ENCODE peak calls at places on chromosomes 4 and X, in four cellular contexts. One of them, this sample, is unnamed.

GRCh38 chrX:115260330-115260729 is 26.4 kb upstream of the LRCH2 start:
- DNase-seq in astrocyte of the spinal cord: peak; percentile 10
- DNase-seq in heart left ventricle: no peak
- DNase-seq in progenitor cell of endocrine pancreas: no peak
- DNase-seq in this sample: no peak

GRCh38 chr4:8846046-8846720 is 25.5 kb downstream of the HMX1 start:
- DNase-seq in progenitor cell of endocrine pancreas: no peak
- DNase-seq in astrocyte of the spinal cord: no peak
- DNase-seq in heart left ventricle: no peak
- DNase-seq in this sample: no peak

GRCh38 chrX:153494541-153495361 is at the start of gene BGN:
- DNase-seq in heart left ventricle: peak; percentile 73
- DNase-seq in astrocyte of the spinal cord: peak; percentile 65
- DNase-seq in progenitor cell of endocrine pancreas: no peak
- DNase-seq in this sample: peak; percentile 76

GRCh38 chr4:74117024-74117534 is 18.1 kb upstream of the CXCL2 start:
- DNase-seq in heart left ventricle: peak; percentile 76
- DNase-seq in progenitor cell of endocrine pancreas: no peak
- DNase-seq in astrocyte of the spinal cord: peak; percentile 98
- DNase-seq in this sample: peak; percentile 76

GRCh38 chr4:173801876-173802713 is 272.1 kb upstream of the HAND2 start:
- DNase-seq in heart left ventricle: no peak
- DNase-seq in progenitor cell of endocrine pancreas: no peak
- DNase-seq in astrocyte of the spinal cord: no peak
- DNase-seq in this sample: no peak

GRCh38 chrX:129771266-129771995 is 8.3 kb upstream of the SASH3 start:
- DNase-seq in astrocyte of the spinal cord: no peak
- DNase-seq in progenitor cell of endocrine pancreas: no peak
- DNase-seq in heart left ventricle: no peak
- DNase-seq in this sample: no peak

GRCh38 chr4:165077034-165077578 is 23.4 kb downstream of the TRIM75 start:
- DNase-seq in progenitor cell of endocrine pancreas: no peak
- DNase-seq in heart left ventricle: no peak
- DNase-seq in astrocyte of the spinal cord: no peak
- DNase-seq in this sample: no peak

GRCh38 chr4:176499518-176499917 is 179.8 kb downstream of the SPCS3 start:
- DNase-seq in progenitor cell of endocrine pancreas: no peak
- DNase-seq in heart left ventricle: no peak
- DNase-seq in astrocyte of the spinal cord: peak; percentile 59
- DNase-seq in this sample: no peak

GRCh38 chr4:13103382-13104015 is 380.6 kb downstream of the RAB28 start:
- DNase-seq in astrocyte of the spinal cord: no peak
- DNase-seq in progenitor cell of endocrine pancreas: no peak
- DNase-seq in heart left ventricle: no peak
- DNase-seq in this sample: no peak
- TF ChIP-seq CTCF in astrocyte of the spinal cord: no peak
- TF ChIP-seq CTCF in progenitor cell of endocrine pancreas: no peak
- TF ChIP-seq CTCF in heart left ventricle: no peak
- TF ChIP-seq CTCF in this sample: no peak

GRCh38 chr4:59369228-59369627 is 1830.9 kb upstream of the ADGRL3 start:
- DNase-seq in astrocyte of the spinal cord: no peak
- DNase-seq in progenitor cell of endocrine pancreas: no peak
- DNase-seq in heart left ventricle: no peak
- DNase-seq in this sample: no peak

DNA sequence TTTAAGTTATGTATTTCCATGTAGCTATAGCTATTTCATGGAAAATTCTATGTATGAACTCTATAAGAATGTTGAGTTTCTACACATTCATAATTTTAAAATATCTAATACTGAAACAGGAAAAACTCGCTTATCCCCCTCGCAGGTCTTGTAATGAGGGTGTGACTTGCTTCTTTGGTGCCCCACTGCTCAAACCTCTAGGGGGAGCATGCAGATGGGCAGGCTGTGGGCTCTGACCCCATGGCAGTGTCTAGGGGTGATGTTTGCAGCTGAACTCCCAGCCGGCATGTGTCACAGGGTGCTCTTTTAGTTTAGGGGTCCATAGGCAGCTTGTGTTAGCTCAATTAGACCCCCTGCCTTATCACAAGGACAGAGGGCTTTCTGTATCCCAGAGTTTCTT is 1825.7 kb upstream of the ADGRL3 start:
- DNase-seq in heart left ventricle: no peak
- DNase-seq in progenitor cell of endocrine pancreas: no peak
- DNase-seq in astrocyte of the spinal cord: no peak
- DNase-seq in this sample: no peak
- TF ChIP-seq CTCF in heart left ventricle: no peak
- TF ChIP-seq CTCF in progenitor cell of endocrine pancreas: peak; percentile 19
- TF ChIP-seq CTCF in astrocyte of the spinal cord: no peak
- TF ChIP-seq CTCF in this sample: no peak

DNA sequence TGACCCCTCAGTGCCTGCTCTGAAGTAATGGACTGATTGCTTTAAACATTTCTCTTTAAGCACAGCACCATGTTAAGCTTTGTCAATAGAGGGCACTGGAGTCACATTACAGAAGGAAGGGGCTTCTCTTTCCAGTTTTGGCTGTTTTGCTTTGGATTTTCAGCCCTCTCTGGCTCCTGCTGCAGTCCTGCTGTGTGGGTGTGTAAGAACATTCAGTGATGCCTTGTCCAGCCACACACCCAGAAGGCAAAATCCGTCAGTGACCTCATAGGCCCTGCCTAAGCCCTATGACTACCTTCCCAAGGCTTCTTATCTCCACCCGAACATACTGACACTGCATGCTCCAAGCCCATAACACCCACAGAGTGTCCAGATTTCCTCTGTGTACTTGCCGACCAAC is 215.3 kb upstream of the CTSO start:
- DNase-seq in astrocyte of the spinal cord: peak; percentile 91
- DNase-seq in progenitor cell of endocrine pancreas: no peak
- DNase-seq in heart left ventricle: peak; percentile 59
- DNase-seq in this sample: peak; percentile 12
- TF ChIP-seq CTCF in astrocyte of the spinal cord: peak; percentile 77
- TF ChIP-seq CTCF in progenitor cell of endocrine pancreas: peak; percentile 73
- TF ChIP-seq CTCF in heart left ventricle: peak; percentile 28
- TF ChIP-seq CTCF in this sample: no peak

GRCh38 chr4:66569228-66569627 is 898.9 kb upstream of the EPHA5 start:
- DNase-seq in heart left ventricle: no peak
- DNase-seq in astrocyte of the spinal cord: no peak
- DNase-seq in progenitor cell of endocrine pancreas: no peak
- DNase-seq in this sample: no peak
- TF ChIP-seq CTCF in heart left ventricle: no peak
- TF ChIP-seq CTCF in astrocyte of the spinal cord: no peak
- TF ChIP-seq CTCF in progenitor cell of endocrine pancreas: no peak
- TF ChIP-seq CTCF in this sample: no peak

DNA sequence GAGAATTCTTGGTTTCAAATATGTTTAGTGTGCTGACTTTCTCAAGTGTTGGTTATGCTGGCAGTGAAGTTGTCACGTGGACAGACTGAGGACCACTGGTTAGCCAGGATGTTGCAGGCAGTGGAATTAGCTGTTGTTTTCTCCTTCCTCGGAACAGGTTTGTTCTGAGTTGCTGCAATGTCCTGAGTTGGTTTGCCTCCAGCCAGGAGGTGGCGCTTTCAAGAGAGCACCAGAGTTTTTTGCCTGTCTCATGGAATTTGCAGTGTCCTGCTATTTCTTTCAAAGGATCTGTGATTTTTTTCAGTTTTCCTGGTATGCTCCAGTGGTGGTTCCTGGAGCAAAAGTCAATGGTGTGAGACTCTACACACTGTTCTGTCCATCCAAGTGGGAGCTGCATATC is 158.1 kb upstream of the CXorf66 start:
- DNase-seq in astrocyte of the spinal cord: peak; percentile 5
- DNase-seq in progenitor cell of endocrine pancreas: no peak
- DNase-seq in heart left ventricle: no peak
- DNase-seq in this sample: peak; percentile 52
- TF ChIP-seq CTCF in astrocyte of the spinal cord: peak; percentile 46
- TF ChIP-seq CTCF in progenitor cell of endocrine pancreas: peak; percentile 64
- TF ChIP-seq CTCF in heart left ventricle: no peak
- TF ChIP-seq CTCF in this sample: no peak

DNA sequence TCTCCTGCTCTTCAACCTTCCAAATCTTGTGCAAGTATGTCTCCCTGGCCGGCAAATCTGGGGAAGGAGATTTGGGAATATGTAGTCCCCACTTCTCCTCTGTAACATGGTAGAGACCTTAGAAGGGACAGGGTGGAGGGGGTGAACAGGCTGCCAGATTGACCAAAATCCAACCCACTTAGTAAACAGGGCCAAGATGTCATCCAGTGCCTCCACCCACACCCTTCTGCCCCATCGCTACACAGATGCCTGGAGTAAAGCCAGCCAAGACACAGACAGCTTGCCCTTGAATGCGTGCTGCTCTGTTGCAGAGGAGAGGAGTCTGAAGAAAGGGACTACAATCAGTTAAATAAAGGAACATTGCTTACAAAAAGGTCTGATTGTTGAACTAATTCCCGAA is 160.1 kb upstream of the LDB2 start:
- DNase-seq in heart left ventricle: peak; percentile 29
- DNase-seq in astrocyte of the spinal cord: no peak
- DNase-seq in progenitor cell of endocrine pancreas: no peak
- DNase-seq in this sample: peak; percentile 6
- TF ChIP-seq CTCF in heart left ventricle: no peak
- TF ChIP-seq CTCF in astrocyte of the spinal cord: no peak
- TF ChIP-seq CTCF in progenitor cell of endocrine pancreas: no peak
- TF ChIP-seq CTCF in this sample: no peak

GRCh38 chr4:38314663-38315062 is 349.3 kb upstream of the KLF3 start:
- DNase-seq in astrocyte of the spinal cord: no peak
- DNase-seq in heart left ventricle: no peak
- DNase-seq in progenitor cell of endocrine pancreas: no peak
- DNase-seq in this sample: peak; percentile 15
- TF ChIP-seq CTCF in astrocyte of the spinal cord: no peak
- TF ChIP-seq CTCF in heart left ventricle: no peak
- TF ChIP-seq CTCF in progenitor cell of endocrine pancreas: no peak
- TF ChIP-seq CTCF in this sample: no peak

GRCh38 chr4:149914101-149914500 is 98.5 kb upstream of the IQCM start:
- DNase-seq in heart left ventricle: no peak
- DNase-seq in progenitor cell of endocrine pancreas: no peak
- DNase-seq in astrocyte of the spinal cord: no peak
- DNase-seq in this sample: no peak

GRCh38 chr4:149910604-149911367 is 95.1 kb upstream of the IQCM start:
- DNase-seq in astrocyte of the spinal cord: no peak
- DNase-seq in heart left ventricle: no peak
- DNase-seq in progenitor cell of endocrine pancreas: no peak
- DNase-seq in this sample: no peak

GRCh38 chr4:149911995-149912394 is 96.4 kb upstream of the IQCM start:
- DNase-seq in heart left ventricle: no peak
- DNase-seq in astrocyte of the spinal cord: peak; percentile 44
- DNase-seq in progenitor cell of endocrine pancreas: no peak
- DNase-seq in this sample: no peak

GRCh38 chr4:149911371-149911770 is 95.7 kb upstream of the IQCM start:
- DNase-seq in astrocyte of the spinal cord: no peak
- DNase-seq in progenitor cell of endocrine pancreas: no peak
- DNase-seq in heart left ventricle: no peak
- DNase-seq in this sample: peak; percentile 57

DNA sequence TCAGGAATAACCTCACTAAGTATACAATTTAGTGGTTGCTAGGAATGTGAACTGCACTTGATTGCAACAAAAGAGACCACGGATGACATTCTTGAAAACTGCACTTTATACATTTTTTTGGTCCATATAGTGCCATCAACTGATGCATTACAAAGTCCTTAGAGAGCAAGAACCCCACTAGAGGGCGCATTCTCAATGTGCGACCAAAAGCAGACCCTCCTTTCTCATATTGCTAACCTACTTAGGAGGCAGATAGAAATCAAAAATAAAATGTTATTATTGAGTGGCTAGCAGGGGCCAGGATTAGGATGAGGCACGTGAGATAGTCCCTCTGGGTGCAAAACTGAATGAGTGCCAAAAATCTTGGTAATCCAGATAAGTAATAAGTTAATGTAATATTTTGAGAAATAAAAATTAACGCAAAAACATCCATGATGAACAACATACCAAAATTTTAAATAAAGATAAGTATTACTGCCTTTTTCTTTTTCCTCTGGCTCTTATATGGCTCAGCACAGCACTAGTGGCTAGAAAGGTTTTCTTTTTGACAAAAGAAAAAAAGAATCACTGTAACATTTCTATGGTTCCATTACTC is 99.0 kb upstream of the IQCM start:
- DNase-seq in progenitor cell of endocrine pancreas: peak; percentile 22
- DNase-seq in astrocyte of the spinal cord: peak; percentile 63
- DNase-seq in heart left ventricle: peak; percentile 28
- DNase-seq in this sample: peak; percentile 45
- TF ChIP-seq CTCF in progenitor cell of endocrine pancreas: peak; percentile 78
- TF ChIP-seq CTCF in astrocyte of the spinal cord: peak; percentile 89
- TF ChIP-seq CTCF in heart left ventricle: peak; percentile 60
- TF ChIP-seq CTCF in this sample: peak; percentile 42